ENCODE peak calls at places on chromosomes 1 and 21, in six cellular contexts. One of them, this sample, is unnamed. For H3K9me2, the result is how much of the 10 kb centered on the place peaks cover.

GRCh38 chr1:60878323-60878722 is 204.0 kb upstream of the NFIA start:
- DNase-seq in GM23338: no peak
- DNase-seq in SK-N-SH: no peak
- DNase-seq in HCT116: no peak
- DNase-seq in OCI-LY7: no peak
- DNase-seq in GM23248: no peak
- DNase-seq in this sample: no peak

GRCh38 chr1:58572691-58573090 is 4.4 kb downstream of the TACSTD2 start:
- DNase-seq in SK-N-SH: no peak
- DNase-seq in OCI-LY7: no peak
- DNase-seq in HCT116: no peak
- DNase-seq in GM23338: peak
- DNase-seq in GM23248: no peak
- DNase-seq in this sample: peak

GRCh38 chr1:51433972-51434510 is 85.0 kb downstream of the EPS15 start:
- DNase-seq in GM23338: no peak
- DNase-seq in HCT116: no peak
- DNase-seq in OCI-LY7: no peak
- DNase-seq in SK-N-SH: no peak
- DNase-seq in GM23248: no peak
- DNase-seq in this sample: no peak

GRCh38 chr1:147207192-147207591 is 17.9 kb downstream of the FMO5 start:
- DNase-seq in HCT116: no peak
- DNase-seq in GM23248: no peak
- DNase-seq in SK-N-SH: no peak
- DNase-seq in GM23338: no peak
- DNase-seq in OCI-LY7: no peak
- DNase-seq in this sample: no peak

GRCh38 chr1:151716771-151717631 is at the start of gene CELF3:
- DNase-seq in GM23338: peak
- DNase-seq in GM23248: peak
- DNase-seq in SK-N-SH: peak
- DNase-seq in OCI-LY7: no peak
- DNase-seq in HCT116: no peak
- DNase-seq in this sample: no peak

GRCh38 chr1:8752921-8753713 is 64.3 kb downstream of the RERE start:
- DNase-seq in HCT116: no peak
- DNase-seq in GM23338: no peak
- DNase-seq in OCI-LY7: no peak
- DNase-seq in GM23248: peak
- DNase-seq in SK-N-SH: no peak
- DNase-seq in this sample: no peak

GRCh38 chr1:111253876-111254275 is 26.4 kb downstream of the CHI3L2 start:
- DNase-seq in GM23338: no peak
- DNase-seq in SK-N-SH: no peak
- DNase-seq in GM23248: no peak
- DNase-seq in HCT116: no peak
- DNase-seq in OCI-LY7: no peak
- DNase-seq in this sample: no peak

GRCh38 chr1:16986596-16987361 is 6.4 kb upstream of the MFAP2 start:
- DNase-seq in OCI-LY7: no peak
- DNase-seq in GM23248: no peak
- DNase-seq in GM23338: peak
- DNase-seq in HCT116: no peak
- DNase-seq in SK-N-SH: peak
- DNase-seq in this sample: no peak

GRCh38 chr1:75431843-75432242 is 179.1 kb downstream of the SLC44A5 start:
- DNase-seq in GM23338: no peak
- DNase-seq in SK-N-SH: no peak
- DNase-seq in GM23248: no peak
- DNase-seq in OCI-LY7: no peak
- DNase-seq in HCT116: no peak
- DNase-seq in this sample: no peak

GRCh38 chr1:204828352-204828850 is 42.3 kb upstream of the NFASC start:
- DNase-seq in GM23248: peak
- DNase-seq in OCI-LY7: no peak
- DNase-seq in HCT116: no peak
- DNase-seq in GM23338: peak
- DNase-seq in SK-N-SH: peak
- DNase-seq in this sample: no peak

GRCh38 chr1:28781305-28781704 is 30.7 kb upstream of the OPRD1 start:
- DNase-seq in OCI-LY7: no peak
- DNase-seq in SK-N-SH: no peak
- DNase-seq in HCT116: no peak
- DNase-seq in GM23338: no peak
- DNase-seq in GM23248: no peak
- DNase-seq in this sample: no peak

GRCh38 chr1:222057162-222057561 is 315.3 kb upstream of the DUSP10 start:
- DNase-seq in OCI-LY7: no peak
- DNase-seq in SK-N-SH: no peak
- DNase-seq in GM23338: no peak
- DNase-seq in HCT116: no peak
- DNase-seq in GM23248: no peak
- DNase-seq in this sample: no peak

GRCh38 chr1:44655609-44656008 is 18.7 kb downstream of the TMEM53 start:
- DNase-seq in GM23248: peak
- DNase-seq in SK-N-SH: peak
- DNase-seq in GM23338: peak
- DNase-seq in OCI-LY7: peak
- DNase-seq in HCT116: no peak
- DNase-seq in this sample: peak

GRCh38 chr1:235758931-235759330 is 107.8 kb downstream of the LYST start:
- DNase-seq in GM23248: no peak
- DNase-seq in GM23338: no peak
- DNase-seq in SK-N-SH: peak
- DNase-seq in OCI-LY7: no peak
- DNase-seq in HCT116: no peak
- DNase-seq in this sample: no peak

GRCh38 chr1:204971700-204972336 is 71.2 kb upstream of the CNTN2 start:
- DNase-seq in OCI-LY7: no peak
- DNase-seq in HCT116: no peak
- DNase-seq in GM23248: peak
- DNase-seq in GM23338: no peak
- DNase-seq in SK-N-SH: no peak
- DNase-seq in this sample: no peak

GRCh38 chr1:211789641-211790464 is 40.7 kb downstream of the LPGAT1 start:
- DNase-seq in GM23248: no peak
- DNase-seq in OCI-LY7: no peak
- DNase-seq in GM23338: no peak
- DNase-seq in SK-N-SH: no peak
- DNase-seq in HCT116: no peak
- DNase-seq in this sample: no peak

GRCh38 chr1:94926915-94927404 is at the start of gene CNN3:
- DNase-seq in SK-N-SH: peak
- DNase-seq in GM23338: peak
- DNase-seq in GM23248: peak
- DNase-seq in HCT116: peak
- DNase-seq in OCI-LY7: no peak
- DNase-seq in this sample: peak
- H3K9me2 ChIP-seq in SK-N-SH: under half
- H3K9me2 ChIP-seq in GM23338: under half
- H3K9me2 ChIP-seq in GM23248: under half
- H3K9me2 ChIP-seq in HCT116: under half
- H3K9me2 ChIP-seq in OCI-LY7: under half
- H3K9me2 ChIP-seq in this sample: under half

GRCh38 chr1:27505420-27505680 is 15.4 kb upstream of the WASF2 start:
- DNase-seq in GM23338: no peak
- DNase-seq in GM23248: no peak
- DNase-seq in HCT116: no peak
- DNase-seq in SK-N-SH: no peak
- DNase-seq in OCI-LY7: no peak
- DNase-seq in this sample: no peak

GRCh38 chr1:27504588-27505419 is 14.8 kb upstream of the WASF2 start:
- DNase-seq in HCT116: no peak
- DNase-seq in GM23338: peak
- DNase-seq in SK-N-SH: peak
- DNase-seq in OCI-LY7: no peak
- DNase-seq in GM23248: peak
- DNase-seq in this sample: no peak

GRCh38 chr1:27509127-27510080 is 19.4 kb upstream of the WASF2 start:
- DNase-seq in HCT116: no peak
- DNase-seq in GM23248: no peak
- DNase-seq in SK-N-SH: no peak
- DNase-seq in OCI-LY7: no peak
- DNase-seq in GM23338: no peak
- DNase-seq in this sample: no peak

GRCh38 chr1:27506703-27507102 is 16.7 kb upstream of the WASF2 start:
- DNase-seq in OCI-LY7: no peak
- DNase-seq in HCT116: no peak
- DNase-seq in GM23338: no peak
- DNase-seq in GM23248: no peak
- DNase-seq in SK-N-SH: no peak
- DNase-seq in this sample: no peak

DNA sequence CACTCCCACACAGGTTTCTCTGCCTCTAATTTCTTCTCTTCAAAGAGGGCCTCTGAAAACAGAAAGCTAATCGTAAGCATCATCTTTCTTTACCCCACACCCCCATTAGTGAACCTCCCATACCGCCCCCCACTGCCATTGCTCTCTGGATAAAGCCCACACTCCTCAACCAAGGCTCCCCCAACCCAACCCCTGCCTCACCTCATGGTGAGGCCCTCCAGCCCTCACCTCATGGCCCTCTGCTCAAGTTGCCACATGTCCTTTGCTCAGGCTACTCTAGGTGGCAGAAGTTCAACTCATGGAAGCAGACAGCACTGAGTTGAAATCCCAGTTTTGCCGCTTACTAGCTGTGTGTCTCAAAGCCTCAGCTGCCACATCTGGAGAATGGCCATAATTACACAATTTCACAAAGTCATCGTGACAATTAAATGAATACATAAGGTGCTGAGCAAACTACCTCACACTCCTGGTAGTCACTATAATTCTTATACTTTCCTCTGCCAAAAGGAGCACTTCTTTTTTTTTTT is 18.2 kb upstream of the WASF2 start:
- DNase-seq in OCI-LY7: peak
- DNase-seq in GM23248: no peak
- DNase-seq in GM23338: peak
- DNase-seq in SK-N-SH: peak
- DNase-seq in HCT116: no peak
- DNase-seq in this sample: no peak
- H3K27ac ChIP-seq in OCI-LY7: no peak
- H3K27ac ChIP-seq in GM23248: no peak
- H3K27ac ChIP-seq in GM23338: no peak
- H3K27ac ChIP-seq in SK-N-SH: no peak
- H3K27ac ChIP-seq in HCT116: no peak
- H3K27ac ChIP-seq in this sample: no peak

GRCh38 chr1:26858160-26858559 is 4.8 kb upstream of the SFN start:
- DNase-seq in GM23248: peak
- DNase-seq in SK-N-SH: no peak
- DNase-seq in OCI-LY7: no peak
- DNase-seq in HCT116: no peak
- DNase-seq in GM23338: no peak
- DNase-seq in this sample: no peak

GRCh38 chr1:26856181-26856580 is 6.8 kb upstream of the SFN start:
- DNase-seq in HCT116: no peak
- DNase-seq in OCI-LY7: no peak
- DNase-seq in GM23248: no peak
- DNase-seq in GM23338: no peak
- DNase-seq in SK-N-SH: no peak
- DNase-seq in this sample: no peak

GRCh38 chr1:26856604-26857469 is 6.1 kb upstream of the SFN start:
- DNase-seq in OCI-LY7: no peak
- DNase-seq in HCT116: no peak
- DNase-seq in GM23248: no peak
- DNase-seq in GM23338: no peak
- DNase-seq in SK-N-SH: no peak
- DNase-seq in this sample: peak

GRCh38 chr1:26858891-26859630 is 3.9 kb upstream of the SFN start:
- DNase-seq in SK-N-SH: no peak
- DNase-seq in HCT116: no peak
- DNase-seq in GM23338: no peak
- DNase-seq in OCI-LY7: no peak
- DNase-seq in GM23248: peak
- DNase-seq in this sample: peak

DNA sequence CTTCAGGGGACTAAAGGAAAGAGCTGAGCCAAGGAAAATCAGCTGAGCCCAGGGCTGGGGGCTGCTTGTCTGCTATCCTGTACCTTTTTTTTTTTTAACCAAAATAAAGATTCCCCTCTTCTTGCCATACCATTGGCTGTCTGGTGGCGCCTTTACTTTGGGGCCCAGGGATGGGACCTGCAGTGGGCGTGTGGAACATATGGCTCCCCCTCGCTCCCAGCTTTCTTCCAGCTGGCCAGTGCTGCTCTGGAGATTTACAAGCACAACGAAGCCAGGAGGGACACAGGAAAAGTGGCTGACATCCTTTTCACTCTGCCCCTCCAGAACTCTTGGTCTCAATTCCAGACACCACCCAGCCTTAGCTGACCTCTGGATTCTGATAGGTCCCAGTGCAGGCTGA is 5.5 kb upstream of the SFN start:
- DNase-seq in GM23248: no peak
- DNase-seq in SK-N-SH: no peak
- DNase-seq in OCI-LY7: no peak
- DNase-seq in HCT116: no peak
- DNase-seq in GM23338: no peak
- DNase-seq in this sample: no peak
- H3K9me2 ChIP-seq in GM23248: under half
- H3K9me2 ChIP-seq in SK-N-SH: under half
- H3K9me2 ChIP-seq in OCI-LY7: under half
- H3K9me2 ChIP-seq in HCT116: under half
- H3K9me2 ChIP-seq in GM23338: under half
- H3K9me2 ChIP-seq in this sample: under half

DNA sequence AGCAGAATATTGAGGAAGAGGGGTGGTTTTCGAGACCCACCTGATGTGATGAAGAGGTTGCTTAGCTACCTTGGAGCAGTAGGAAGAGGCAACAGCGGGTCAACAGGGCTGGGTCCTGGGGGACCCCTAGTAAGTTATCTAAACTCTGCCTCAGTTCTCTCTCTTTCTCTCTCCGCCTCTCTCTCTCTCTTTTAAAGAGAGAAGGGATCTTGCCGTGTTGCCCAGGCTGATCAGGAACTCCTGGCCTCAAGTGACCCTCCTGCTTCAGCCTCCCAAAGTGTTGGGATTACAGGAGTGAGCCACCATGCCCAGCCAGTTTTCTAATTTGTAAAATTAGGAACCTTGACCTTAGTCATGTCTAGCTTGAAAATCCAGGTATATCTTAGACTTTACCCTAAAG is 77.9 kb downstream of the C1orf21 start:
- DNase-seq in GM23248: no peak
- DNase-seq in HCT116: no peak
- DNase-seq in OCI-LY7: no peak
- DNase-seq in GM23338: no peak
- DNase-seq in SK-N-SH: no peak
- DNase-seq in this sample: no peak
- H3K27ac ChIP-seq in GM23248: no peak
- H3K27ac ChIP-seq in HCT116: no peak
- H3K27ac ChIP-seq in OCI-LY7: no peak
- H3K27ac ChIP-seq in GM23338: no peak
- H3K27ac ChIP-seq in SK-N-SH: no peak
- H3K27ac ChIP-seq in this sample: no peak

GRCh38 chr21:24424786-24425185 is 1182.5 kb downstream of the MRPL39 start:
- DNase-seq in SK-N-SH: no peak
- DNase-seq in GM23338: no peak
- DNase-seq in HCT116: no peak
- DNase-seq in OCI-LY7: no peak
- DNase-seq in GM23248: no peak
- DNase-seq in this sample: no peak
- H3K9me2 ChIP-seq in SK-N-SH: under half
- H3K9me2 ChIP-seq in GM23338: under half
- H3K9me2 ChIP-seq in HCT116: under half
- H3K9me2 ChIP-seq in OCI-LY7: under half
- H3K9me2 ChIP-seq in GM23248: under half
- H3K9me2 ChIP-seq in this sample: under half

This sample was measured in PC-9.